ENCODE peak calls at places on chromosomes 12 and 14, in five cellular contexts. One of them, this sample, is unnamed.

GRCh38 chr14:92651793-92652382 is 96.5 kb downstream of the LGMN start:
- DNase-seq in fibroblast of pulmonary artery: no peak
- DNase-seq in astrocyte: no peak
- DNase-seq in MM.1S: no peak
- DNase-seq in GM12878: no peak
- DNase-seq in this sample: no peak

GRCh38 chr14:75279739-75280447 is 1.3 kb downstream of the FOS start:
- DNase-seq in fibroblast of pulmonary artery: peak
- DNase-seq in astrocyte: no peak
- DNase-seq in MM.1S: no peak
- DNase-seq in GM12878: no peak
- DNase-seq in this sample: no peak

GRCh38 chr12:19819231-19819630 is 379.9 kb downstream of the AEBP2 start:
- DNase-seq in fibroblast of pulmonary artery: peak
- DNase-seq in astrocyte: no peak
- DNase-seq in MM.1S: no peak
- DNase-seq in GM12878: no peak
- DNase-seq in this sample: no peak

GRCh38 chr14:55212611-55213010 is 21.2 kb upstream of the DLGAP5 start:
- DNase-seq in fibroblast of pulmonary artery: no peak
- DNase-seq in astrocyte: no peak
- DNase-seq in MM.1S: no peak
- DNase-seq in GM12878: no peak
- DNase-seq in this sample: no peak

GRCh38 chr12:58463050-58463449 is 457.3 kb downstream of the LRIG3 start:
- DNase-seq in fibroblast of pulmonary artery: no peak
- DNase-seq in astrocyte: no peak
- DNase-seq in MM.1S: no peak
- DNase-seq in GM12878: no peak
- DNase-seq in this sample: no peak

GRCh38 chr14:104237651-104238423 is 99.5 kb downstream of the KIF26A start:
- DNase-seq in fibroblast of pulmonary artery: no peak
- DNase-seq in astrocyte: no peak
- DNase-seq in MM.1S: no peak
- DNase-seq in GM12878: no peak
- DNase-seq in this sample: no peak

GRCh38 chr12:123807002-123807401 is 44.9 kb downstream of the DNAH10 start:
- DNase-seq in fibroblast of pulmonary artery: no peak
- DNase-seq in astrocyte: no peak
- DNase-seq in MM.1S: no peak
- DNase-seq in GM12878: no peak
- DNase-seq in this sample: no peak

GRCh38 chr14:55077155-55077554 is 25.7 kb downstream of the MAPK1IP1L start:
- DNase-seq in fibroblast of pulmonary artery: peak
- DNase-seq in astrocyte: no peak
- DNase-seq in MM.1S: no peak
- DNase-seq in GM12878: no peak
- DNase-seq in this sample: no peak

GRCh38 chr12:113860950-113861349 is 105.2 kb downstream of the RBM19 start:
- DNase-seq in fibroblast of pulmonary artery: peak
- DNase-seq in astrocyte: peak
- DNase-seq in MM.1S: no peak
- DNase-seq in GM12878: no peak
- DNase-seq in this sample: no peak

GRCh38 chr12:124032265-124032886 is 59.4 kb downstream of the ZNF664 start:
- DNase-seq in fibroblast of pulmonary artery: peak
- DNase-seq in astrocyte: peak
- DNase-seq in MM.1S: no peak
- DNase-seq in GM12878: no peak
- DNase-seq in this sample: no peak

GRCh38 chr12:2374092-2374740 is 321.4 kb downstream of the CACNA1C start:
- DNase-seq in fibroblast of pulmonary artery: no peak
- DNase-seq in astrocyte: peak
- DNase-seq in MM.1S: no peak
- DNase-seq in GM12878: no peak
- DNase-seq in this sample: no peak

GRCh38 chr12:113056631-113057488 is at the start of gene DTX1:
- DNase-seq in fibroblast of pulmonary artery: no peak
- DNase-seq in astrocyte: no peak
- DNase-seq in MM.1S: no peak
- DNase-seq in GM12878: no peak
- DNase-seq in this sample: no peak

GRCh38 chr12:98725481-98726247 is 80.6 kb downstream of the APAF1 start:
- DNase-seq in fibroblast of pulmonary artery: peak
- DNase-seq in astrocyte: peak
- DNase-seq in MM.1S: peak
- DNase-seq in GM12878: no peak
- DNase-seq in this sample: peak

GRCh38 chr12:32549675-32550079 is 129.4 kb upstream of the DNM1L start:
- DNase-seq in fibroblast of pulmonary artery: no peak
- DNase-seq in astrocyte: peak
- DNase-seq in MM.1S: no peak
- DNase-seq in GM12878: no peak
- DNase-seq in this sample: no peak

GRCh38 chr14:69260246-69260978 is 454 bp downstream of the GALNT16 start:
- DNase-seq in fibroblast of pulmonary artery: no peak
- DNase-seq in astrocyte: peak
- DNase-seq in MM.1S: no peak
- DNase-seq in GM12878: no peak
- DNase-seq in this sample: no peak

GRCh38 chr12:82910246-82910893 is 223.7 kb downstream of the TMTC2 start:
- DNase-seq in fibroblast of pulmonary artery: no peak
- DNase-seq in astrocyte: no peak
- DNase-seq in MM.1S: no peak
- DNase-seq in GM12878: no peak
- DNase-seq in this sample: no peak

GRCh38 chr12:5546616-5547015 is 114.7 kb downstream of the NTF3 start:
- DNase-seq in fibroblast of pulmonary artery: no peak
- DNase-seq in astrocyte: no peak
- DNase-seq in MM.1S: no peak
- DNase-seq in GM12878: no peak
- DNase-seq in this sample: no peak

GRCh38 chr14:53441789-53442188 is 288.7 kb upstream of the DDHD1 start:
- DNase-seq in fibroblast of pulmonary artery: no peak
- DNase-seq in astrocyte: no peak
- DNase-seq in MM.1S: no peak
- DNase-seq in GM12878: no peak
- DNase-seq in this sample: no peak

GRCh38 chr12:7289743-7290142 is 14.1 kb upstream of the ACSM4 start:
- DNase-seq in fibroblast of pulmonary artery: no peak
- DNase-seq in astrocyte: no peak
- DNase-seq in MM.1S: no peak
- DNase-seq in GM12878: no peak
- DNase-seq in this sample: no peak

GRCh38 chr14:101876539-101876938 is 87.8 kb upstream of the DYNC1H1 start:
- DNase-seq in fibroblast of pulmonary artery: peak
- DNase-seq in astrocyte: no peak
- DNase-seq in MM.1S: peak
- DNase-seq in GM12878: peak
- DNase-seq in this sample: no peak

GRCh38 chr14:58947816-58948440 is 240.5 kb upstream of the DAAM1 start:
- DNase-seq in fibroblast of pulmonary artery: no peak
- DNase-seq in astrocyte: no peak
- DNase-seq in MM.1S: no peak
- DNase-seq in GM12878: no peak
- DNase-seq in this sample: no peak

GRCh38 chr12:111197545-111197944 is 171.3 kb downstream of the PHETA1 start:
- DNase-seq in fibroblast of pulmonary artery: no peak
- DNase-seq in astrocyte: no peak
- DNase-seq in MM.1S: no peak
- DNase-seq in GM12878: no peak
- DNase-seq in this sample: no peak

GRCh38 chr14:99509871-99510555 is 28.8 kb downstream of the CCNK start:
- DNase-seq in fibroblast of pulmonary artery: no peak
- DNase-seq in astrocyte: no peak
- DNase-seq in MM.1S: no peak
- DNase-seq in GM12878: no peak
- DNase-seq in this sample: no peak

GRCh38 chr12:108854055-108854452 is 3.3 kb downstream of the SSH1 start:
- DNase-seq in fibroblast of pulmonary artery: peak
- DNase-seq in astrocyte: peak
- DNase-seq in MM.1S: no peak
- DNase-seq in GM12878: peak
- DNase-seq in this sample: peak

GRCh38 chr14:93081875-93082570 is 33.7 kb downstream of the ITPK1 start:
- DNase-seq in fibroblast of pulmonary artery: no peak
- DNase-seq in astrocyte: no peak
- DNase-seq in MM.1S: no peak
- DNase-seq in GM12878: no peak
- DNase-seq in this sample: no peak

GRCh38 chr14:101839661-101840060 is 78.2 kb downstream of the PPP2R5C start:
- DNase-seq in fibroblast of pulmonary artery: no peak
- DNase-seq in astrocyte: no peak
- DNase-seq in MM.1S: no peak
- DNase-seq in GM12878: no peak
- DNase-seq in this sample: no peak

GRCh38 chr14:94612174-94612573 is at the start of gene SERPINA3:
- DNase-seq in fibroblast of pulmonary artery: peak
- DNase-seq in astrocyte: peak
- DNase-seq in MM.1S: no peak
- DNase-seq in GM12878: no peak
- DNase-seq in this sample: no peak

GRCh38 chr14:51554953-51555352 is 96.8 kb upstream of the FRMD6 start:
- DNase-seq in fibroblast of pulmonary artery: peak
- DNase-seq in astrocyte: no peak
- DNase-seq in MM.1S: peak
- DNase-seq in GM12878: no peak
- DNase-seq in this sample: no peak
- TF ChIP-seq CTCF in fibroblast of pulmonary artery: peak
- TF ChIP-seq CTCF in astrocyte: peak
- TF ChIP-seq CTCF in MM.1S: peak
- TF ChIP-seq CTCF in GM12878: peak
- TF ChIP-seq CTCF in this sample: peak

DNA sequence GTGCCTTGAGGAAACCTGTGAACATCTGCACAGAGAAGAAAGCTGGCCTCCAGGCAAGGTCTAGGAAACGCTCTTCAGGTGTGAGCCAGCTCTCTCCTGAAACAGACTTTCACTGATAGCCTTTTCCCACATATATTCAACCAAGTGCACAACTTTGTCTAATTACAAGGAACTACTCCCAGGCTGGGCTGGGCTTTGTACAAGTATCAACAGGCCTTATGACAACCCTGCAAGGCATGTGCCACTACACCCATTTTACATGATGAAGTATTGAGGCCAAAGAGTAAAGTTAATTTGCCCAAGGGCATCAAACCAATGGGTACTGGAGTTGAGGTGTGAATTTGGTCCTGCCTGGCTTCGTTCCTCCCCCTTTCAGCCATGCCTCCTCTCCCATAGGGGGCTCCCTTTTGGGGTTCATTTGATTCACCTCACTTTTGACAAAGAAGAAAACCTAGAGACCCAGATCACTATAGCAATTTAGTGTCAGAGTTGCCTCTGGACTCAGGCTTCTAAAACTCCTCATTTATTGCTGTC is 2.1 kb downstream of the CSRP2 start:
- DNase-seq in fibroblast of pulmonary artery: no peak
- DNase-seq in astrocyte: no peak
- DNase-seq in MM.1S: no peak
- DNase-seq in GM12878: no peak
- DNase-seq in this sample: no peak
- TF ChIP-seq CTCF in fibroblast of pulmonary artery: no peak
- TF ChIP-seq CTCF in astrocyte: no peak
- TF ChIP-seq CTCF in MM.1S: no peak
- TF ChIP-seq CTCF in GM12878: no peak
- TF ChIP-seq CTCF in this sample: no peak

DNA sequence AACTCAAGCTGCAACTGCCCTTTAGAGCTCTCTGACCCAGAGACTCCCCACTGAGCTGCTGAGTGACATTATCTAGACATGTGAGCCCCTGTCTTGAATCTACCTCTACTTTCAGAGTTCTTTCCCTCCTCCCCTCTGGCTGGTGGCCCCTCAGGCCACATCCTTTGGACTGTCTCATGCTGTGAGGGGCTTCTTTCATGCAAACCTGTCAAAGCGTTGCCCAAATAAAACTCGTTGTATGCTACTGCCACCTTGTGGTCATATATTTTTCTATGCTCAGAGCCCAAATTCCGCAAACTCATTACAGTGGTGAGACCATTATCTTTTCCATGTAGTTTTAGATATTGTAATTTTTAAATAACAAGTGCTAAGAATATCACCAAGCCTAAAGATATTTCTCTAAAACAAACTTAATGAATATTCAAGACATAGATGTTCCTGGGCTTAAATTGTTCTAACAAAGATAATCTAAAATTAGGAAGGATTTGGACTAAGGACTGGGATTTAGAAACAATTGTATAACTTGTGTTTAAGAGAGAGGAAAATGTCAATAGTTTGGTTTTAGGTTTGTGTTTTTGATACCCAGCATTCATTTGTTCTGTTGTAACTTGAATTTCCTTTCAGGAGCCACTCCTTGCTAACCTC is 338.0 kb downstream of the AACS start:
- DNase-seq in fibroblast of pulmonary artery: peak
- DNase-seq in astrocyte: no peak
- DNase-seq in MM.1S: no peak
- DNase-seq in GM12878: no peak
- DNase-seq in this sample: no peak
- TF ChIP-seq CTCF in fibroblast of pulmonary artery: peak
- TF ChIP-seq CTCF in astrocyte: peak
- TF ChIP-seq CTCF in MM.1S: peak
- TF ChIP-seq CTCF in GM12878: peak
- TF ChIP-seq CTCF in this sample: peak

GRCh38 chr12:66036317-66036716 is 94.2 kb downstream of the LLPH start:
- DNase-seq in fibroblast of pulmonary artery: peak
- DNase-seq in astrocyte: peak
- DNase-seq in MM.1S: no peak
- DNase-seq in GM12878: no peak
- DNase-seq in this sample: peak

GRCh38 chr12:66032739-66033138 is 97.8 kb downstream of the LLPH start:
- DNase-seq in fibroblast of pulmonary artery: no peak
- DNase-seq in astrocyte: no peak
- DNase-seq in MM.1S: no peak
- DNase-seq in GM12878: no peak
- DNase-seq in this sample: no peak

GRCh38 chr12:66030217-66030781 is 100.3 kb downstream of the LLPH start:
- DNase-seq in fibroblast of pulmonary artery: no peak
- DNase-seq in astrocyte: no peak
- DNase-seq in MM.1S: no peak
- DNase-seq in GM12878: no peak
- DNase-seq in this sample: no peak

DNA sequence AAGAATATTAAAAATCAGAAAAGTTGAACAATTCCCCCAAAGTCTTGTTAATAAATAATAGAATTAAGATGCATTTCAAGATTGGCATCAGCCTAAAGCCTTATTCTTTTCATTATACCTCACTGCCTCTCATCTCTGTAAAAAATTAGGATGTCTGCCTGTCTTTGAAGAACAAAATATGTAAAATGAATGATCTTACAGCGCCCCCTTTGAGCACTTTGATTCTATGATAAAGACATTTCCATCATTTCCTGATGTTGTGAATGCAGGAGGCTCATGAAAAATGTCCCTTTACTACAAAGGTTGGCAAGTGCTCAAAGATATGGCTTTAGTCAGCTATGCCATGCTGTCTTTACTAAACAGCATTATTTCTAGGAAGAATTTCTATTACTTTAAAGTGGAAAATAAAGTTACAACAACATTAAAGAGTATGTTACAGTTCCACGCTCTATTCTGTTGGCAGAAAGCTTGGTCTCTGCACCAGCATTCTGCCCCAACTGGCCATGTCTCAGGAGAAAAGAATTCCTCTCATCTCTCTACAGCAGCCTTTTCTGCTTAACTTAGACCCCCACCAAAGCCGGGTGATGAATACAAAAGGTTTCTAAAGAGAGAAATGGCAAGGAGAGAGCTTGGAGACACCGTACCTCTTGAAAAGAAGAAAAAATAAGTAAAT is 95.1 kb downstream of the LLPH start:
- DNase-seq in fibroblast of pulmonary artery: peak
- DNase-seq in astrocyte: peak
- DNase-seq in MM.1S: no peak
- DNase-seq in GM12878: no peak
- DNase-seq in this sample: no peak
- TF ChIP-seq CTCF in fibroblast of pulmonary artery: peak
- TF ChIP-seq CTCF in astrocyte: peak
- TF ChIP-seq CTCF in MM.1S: peak
- TF ChIP-seq CTCF in GM12878: no peak
- TF ChIP-seq CTCF in this sample: peak